ENCODE peak calls at places on chromosomes 11 and 22, in ten cellular contexts. Z is IMR-90; V is Panc1; R is astrocyte; K is thoracic aorta; G is hepatocyte; T is CD8-positive, alpha-beta T cell; W is AG04450; L is body of pancreas; D is spleen. E is an unnamed sample.

GRCh38 chr11:66979336-66979980 is 4.4 kb downstream of the C11orf86 start:
- DNase-seq in K (no peak), W (no peak), Z (no peak), R (peak; percentile 70), T (no peak), V (no peak), D (no peak), G (no peak), L (no peak), E (no peak)

GRCh38 chr11:120186799-120187591 is 23.8 kb upstream of the OAF start:
- DNase-seq in K (no peak), L (peak; percentile 43), D (peak; percentile 59), W (no peak), T (no peak), G (peak; percentile 63), Z (peak; percentile 61), V (no peak), R (peak; percentile 57), E (peak; percentile 16)

GRCh38 chr11:27239305-27239942 is 123.6 kb downstream of the CCDC34 start:
- DNase-seq in W (no peak), G (no peak), D (no peak), V (no peak), R (peak; percentile 99), L (no peak), T (no peak), Z (peak; percentile 62), K (no peak), E (no peak)

GRCh38 chr11:73271936-73272679 is at the start of gene P2RY6:
- DNase-seq in V (no peak), K (no peak), T (no peak), Z (peak; percentile 60), R (peak; percentile 54), G (peak; percentile 58), L (no peak), D (no peak), W (no peak), E (peak; percentile 64)

GRCh38 chr11:19935507-19935906 is 222.9 kb downstream of the NAV2 start:
- DNase-seq in W (no peak), K (no peak), G (no peak), R (peak; percentile 96), V (no peak), T (no peak), D (no peak), Z (peak; percentile 86), L (no peak), E (no peak)

GRCh38 chr22:42437488-42438292 is 5.5 kb upstream of the NFAM1 start:
- DNase-seq in V (peak; percentile 39), W (no peak), Z (peak; percentile 18), T (peak; percentile 82), G (peak; percentile 83), R (no peak), D (peak; percentile 95), L (peak; percentile 77), K (no peak), E (peak; percentile 48)

GRCh38 chr11:61657566-61657965 is 22.6 kb upstream of the DAGLA start:
- DNase-seq in R (no peak), V (no peak), T (no peak), Z (no peak), L (peak; percentile 71), K (no peak), D (no peak), W (no peak), G (no peak), E (no peak)

GRCh38 chr11:64123679-64124078 is 42.2 kb downstream of the MACROD1 start:
- DNase-seq in K (no peak), T (no peak), V (no peak), Z (no peak), W (no peak), R (no peak), L (no peak), D (no peak), G (no peak), E (no peak)

GRCh38 chr22:29311468-29312217 is 3.9 kb downstream of the RASL10A start:
- DNase-seq in K (no peak), T (no peak), W (no peak), G (no peak), V (no peak), Z (no peak), R (no peak), L (no peak), D (peak; percentile 77), E (no peak)

GRCh38 chr11:130381317-130381716 is 47.1 kb downstream of the ADAMTS8 start:
- DNase-seq in R (no peak), V (no peak), Z (no peak), G (no peak), W (no peak), D (no peak), L (no peak), T (no peak), K (no peak), E (no peak)

GRCh38 chr22:30371981-30372380 is 15.2 kb downstream of the CCDC157 start:
- DNase-seq in L (no peak), Z (no peak), T (no peak), D (no peak), R (no peak), W (no peak), V (no peak), G (no peak), K (no peak), E (no peak)

GRCh38 chr11:131465746-131466145 is 95.3 kb downstream of the NTM start:
- DNase-seq in G (no peak), D (no peak), R (no peak), Z (no peak), L (no peak), W (no peak), V (no peak), T (no peak), K (no peak), E (no peak)

GRCh38 chr22:37162221-37163095 is 12.7 kb upstream of the IL2RB start:
- DNase-seq in D (peak; percentile 82), G (no peak), T (peak; percentile 77), L (no peak), R (no peak), W (no peak), K (no peak), V (no peak), Z (no peak), E (no peak)

GRCh38 chr22:50200333-50201190 is at the start of gene SELENOO:
- DNase-seq in W (peak; percentile 42), K (peak; percentile 52), D (peak; percentile 97), T (peak; percentile 90), R (peak; percentile 67), G (peak; percentile 95), V (no peak), Z (peak; percentile 77), L (peak; percentile 92), E (peak; percentile 92)
- TF ChIP-seq CTCF in W (no peak), K (no peak), D (no peak), T (no peak), R (no peak), G (no peak), V (no peak), Z (no peak), L (no peak), E (no peak)

GRCh38 chr11:115676206-115676605 is 172.0 kb upstream of the CADM1 start:
- DNase-seq in G (no peak), T (no peak), L (no peak), D (no peak), K (no peak), W (no peak), R (no peak), Z (no peak), V (no peak), E (no peak)

GRCh38 chr11:115674176-115674575 is 170.0 kb upstream of the CADM1 start:
- DNase-seq in K (no peak), Z (peak; percentile 48), L (no peak), W (no peak), V (no peak), D (no peak), R (peak; percentile 53), G (no peak), T (no peak), E (no peak)

GRCh38 chr11:115672999-115673411 is 168.8 kb upstream of the CADM1 start:
- DNase-seq in T (no peak), L (no peak), K (no peak), D (no peak), V (no peak), R (peak; percentile 77), Z (peak; percentile 73), G (peak; percentile 25), W (peak; percentile 34), E (no peak)

GRCh38 chr11:115673720-115674119 is 169.5 kb upstream of the CADM1 start:
- DNase-seq in Z (no peak), K (no peak), V (no peak), L (no peak), R (no peak), T (no peak), G (no peak), W (no peak), D (no peak), E (no peak)

GRCh38 chr11:115674831-115675230 is 170.6 kb upstream of the CADM1 start:
- DNase-seq in V (no peak), R (no peak), T (no peak), D (no peak), L (no peak), W (no peak), Z (no peak), G (no peak), K (no peak), E (no peak)
- H3K27ac ChIP-seq in V (no peak overlapping the region), R (no peak overlapping the region), T (no peak overlapping the region), D (no peak overlapping the region), L (no peak overlapping the region), W (no peak overlapping the region), Z (no peak overlapping the region), G (no peak overlapping the region), K (no peak overlapping the region), E (no peak overlapping the region)

GRCh38 chr11:82676483-82677094 is 57.1 kb downstream of the FAM181B start:
- DNase-seq in W (no peak), Z (no peak), G (no peak), V (no peak), L (no peak), T (no peak), D (no peak), K (no peak), R (no peak), E (peak; percentile 16)
- TF ChIP-seq CTCF in W (peak; percentile 34), Z (peak; percentile 35), G (no peak), V (peak; percentile 77), L (peak; percentile 12), T (peak; percentile 35), D (no peak), K (no peak), R (peak; percentile 33), E (peak; percentile 65)

GRCh38 chr11:14644396-14645246 is 1.0 kb downstream of the PDE3B start:
- DNase-seq in V (no peak), D (peak; percentile 92), Z (no peak), W (no peak), T (peak; percentile 55), R (no peak), K (no peak), G (peak; percentile 21), L (peak; percentile 51), E (peak; percentile 3)

GRCh38 chr11:14642873-14643696 is 519 bp upstream of the PDE3B start:
- DNase-seq in L (peak; percentile 11), R (no peak), Z (no peak), T (peak; percentile 25), K (no peak), D (peak; percentile 76), G (no peak), V (no peak), W (no peak), E (no peak)

GRCh38 chr11:14645247-14645912 is 1.8 kb downstream of the PDE3B start:
- DNase-seq in L (no peak), Z (peak; percentile 31), W (no peak), G (no peak), V (no peak), T (no peak), K (no peak), R (peak; percentile 22), D (no peak), E (peak; percentile 43)

GRCh38 chr11:14642453-14642852 is 1.2 kb upstream of the PDE3B start:
- DNase-seq in K (no peak), R (no peak), Z (no peak), G (no peak), V (no peak), W (no peak), L (no peak), T (no peak), D (no peak), E (no peak)

GRCh38 chr11:14643697-14644395 is at the start of gene PDE3B:
- DNase-seq in T (peak; percentile 71), K (peak; percentile 24), R (peak; percentile 29), W (no peak), V (no peak), Z (peak; percentile 27), G (peak; percentile 92), D (peak; percentile 95), L (peak; percentile 89), E (peak; percentile 44)
- H3K27ac ChIP-seq in T (peak within 1 kb of the TSS; percentile 86), K (peak within 1 kb of the TSS; percentile 84), R (no peak within 1 kb of the TSS), W (no peak within 1 kb of the TSS), V (peak within 1 kb of the TSS; percentile 85), Z (peak within 1 kb of the TSS; percentile 67), G (peak within 1 kb of the TSS; percentile 84), D (peak within 1 kb of the TSS; percentile 95), L (peak within 1 kb of the TSS; percentile 92), E (no peak within 1 kb of the TSS)